ENCODE peak calls at places on chromosomes 11 and 22, in eight cellular contexts. One of them, this sample, is unnamed.

GRCh38 chr22:25131198-25131887 is 68.3 kb upstream of the CRYBB3 start:
- DNase-seq in AG04450: no peak
- DNase-seq in cardiac fibroblast: no peak
- DNase-seq in naive thymus-derived CD4-positive, alpha-beta T cell: no peak
- DNase-seq in transverse colon: peak
- DNase-seq in AG09309: no peak
- DNase-seq in adipocyte: no peak
- DNase-seq in right atrium auricular region: no peak
- DNase-seq in this sample: no peak

GRCh38 chr11:120168960-120169681 is 31.2 kb upstream of the TRIM29 start:
- DNase-seq in AG04450: no peak
- DNase-seq in cardiac fibroblast: peak
- DNase-seq in naive thymus-derived CD4-positive, alpha-beta T cell: peak
- DNase-seq in transverse colon: peak
- DNase-seq in AG09309: no peak
- DNase-seq in adipocyte: peak
- DNase-seq in right atrium auricular region: peak
- DNase-seq in this sample: no peak

GRCh38 chr11:128506384-128506783 is 81.0 kb downstream of the ETS1 start:
- DNase-seq in AG04450: no peak
- DNase-seq in cardiac fibroblast: no peak
- DNase-seq in naive thymus-derived CD4-positive, alpha-beta T cell: no peak
- DNase-seq in transverse colon: no peak
- DNase-seq in AG09309: no peak
- DNase-seq in adipocyte: peak
- DNase-seq in right atrium auricular region: no peak
- DNase-seq in this sample: no peak

GRCh38 chr22:40853961-40854360 is 2.5 kb downstream of the ST13 start:
- DNase-seq in AG04450: no peak
- DNase-seq in cardiac fibroblast: no peak
- DNase-seq in naive thymus-derived CD4-positive, alpha-beta T cell: no peak
- DNase-seq in transverse colon: no peak
- DNase-seq in AG09309: no peak
- DNase-seq in adipocyte: peak
- DNase-seq in right atrium auricular region: no peak
- DNase-seq in this sample: no peak

GRCh38 chr11:12721816-12722604 is 47.8 kb downstream of the TEAD1 start:
- DNase-seq in AG04450: no peak
- DNase-seq in cardiac fibroblast: no peak
- DNase-seq in naive thymus-derived CD4-positive, alpha-beta T cell: no peak
- DNase-seq in transverse colon: no peak
- DNase-seq in AG09309: no peak
- DNase-seq in adipocyte: no peak
- DNase-seq in right atrium auricular region: no peak
- DNase-seq in this sample: no peak

GRCh38 chr22:38762607-38763006 is 6.8 kb upstream of the SUN2 start:
- DNase-seq in AG04450: no peak
- DNase-seq in cardiac fibroblast: no peak
- DNase-seq in naive thymus-derived CD4-positive, alpha-beta T cell: no peak
- DNase-seq in transverse colon: no peak
- DNase-seq in AG09309: no peak
- DNase-seq in adipocyte: no peak
- DNase-seq in right atrium auricular region: no peak
- DNase-seq in this sample: no peak

GRCh38 chr11:126654886-126655806 is 299.7 kb downstream of the ST3GAL4 start:
- DNase-seq in AG04450: no peak
- DNase-seq in cardiac fibroblast: no peak
- DNase-seq in naive thymus-derived CD4-positive, alpha-beta T cell: no peak
- DNase-seq in transverse colon: no peak
- DNase-seq in AG09309: no peak
- DNase-seq in adipocyte: no peak
- DNase-seq in right atrium auricular region: no peak
- DNase-seq in this sample: no peak

GRCh38 chr11:123286761-123287160 is 91.7 kb upstream of the CLMP start:
- DNase-seq in AG04450: no peak
- DNase-seq in cardiac fibroblast: peak
- DNase-seq in naive thymus-derived CD4-positive, alpha-beta T cell: no peak
- DNase-seq in transverse colon: no peak
- DNase-seq in AG09309: peak
- DNase-seq in adipocyte: peak
- DNase-seq in right atrium auricular region: no peak
- DNase-seq in this sample: no peak

GRCh38 chr11:121762820-121763219 is 310.1 kb upstream of the SORL1-AS1 start:
- DNase-seq in AG04450: no peak
- DNase-seq in cardiac fibroblast: peak
- DNase-seq in naive thymus-derived CD4-positive, alpha-beta T cell: no peak
- DNase-seq in transverse colon: no peak
- DNase-seq in AG09309: no peak
- DNase-seq in adipocyte: peak
- DNase-seq in right atrium auricular region: no peak
- DNase-seq in this sample: no peak

GRCh38 chr11:12603362-12604088 is 70.7 kb upstream of the TEAD1 start:
- DNase-seq in AG04450: no peak
- DNase-seq in cardiac fibroblast: no peak
- DNase-seq in naive thymus-derived CD4-positive, alpha-beta T cell: no peak
- DNase-seq in transverse colon: no peak
- DNase-seq in AG09309: no peak
- DNase-seq in adipocyte: no peak
- DNase-seq in right atrium auricular region: no peak
- DNase-seq in this sample: no peak

GRCh38 chr22:43230983-43231723 is 44.2 kb upstream of the TTLL12 start:
- DNase-seq in AG04450: no peak
- DNase-seq in cardiac fibroblast: peak
- DNase-seq in naive thymus-derived CD4-positive, alpha-beta T cell: peak
- DNase-seq in transverse colon: peak
- DNase-seq in AG09309: no peak
- DNase-seq in adipocyte: peak
- DNase-seq in right atrium auricular region: no peak
- DNase-seq in this sample: no peak
- H3K4me3 ChIP-seq in AG04450: no peak
- H3K4me3 ChIP-seq in cardiac fibroblast: no peak
- H3K4me3 ChIP-seq in naive thymus-derived CD4-positive, alpha-beta T cell: no peak
- H3K4me3 ChIP-seq in transverse colon: no peak
- H3K4me3 ChIP-seq in AG09309: no peak
- H3K4me3 ChIP-seq in adipocyte: no peak
- H3K4me3 ChIP-seq in right atrium auricular region: no peak
- H3K4me3 ChIP-seq in this sample: no peak

GRCh38 chr22:26168934-26169311 is 339 bp upstream of the SEZ6L start:
- DNase-seq in AG04450: no peak
- DNase-seq in cardiac fibroblast: no peak
- DNase-seq in naive thymus-derived CD4-positive, alpha-beta T cell: no peak
- DNase-seq in transverse colon: no peak
- DNase-seq in AG09309: no peak
- DNase-seq in adipocyte: no peak
- DNase-seq in right atrium auricular region: no peak
- DNase-seq in this sample: no peak
- H3K4me3 ChIP-seq in AG04450: no peak
- H3K4me3 ChIP-seq in cardiac fibroblast: no peak
- H3K4me3 ChIP-seq in naive thymus-derived CD4-positive, alpha-beta T cell: no peak
- H3K4me3 ChIP-seq in transverse colon: no peak
- H3K4me3 ChIP-seq in AG09309: no peak
- H3K4me3 ChIP-seq in adipocyte: no peak
- H3K4me3 ChIP-seq in right atrium auricular region: peak
- H3K4me3 ChIP-seq in this sample: no peak

GRCh38 chr11:46590740-46591606 is 2.9 kb downstream of the AMBRA1 start:
- DNase-seq in AG04450: no peak
- DNase-seq in cardiac fibroblast: no peak
- DNase-seq in naive thymus-derived CD4-positive, alpha-beta T cell: no peak
- DNase-seq in transverse colon: no peak
- DNase-seq in AG09309: no peak
- DNase-seq in adipocyte: no peak
- DNase-seq in right atrium auricular region: no peak
- DNase-seq in this sample: no peak
- H3K4me3 ChIP-seq in AG04450: no peak
- H3K4me3 ChIP-seq in cardiac fibroblast: no peak
- H3K4me3 ChIP-seq in naive thymus-derived CD4-positive, alpha-beta T cell: no peak
- H3K4me3 ChIP-seq in transverse colon: no peak
- H3K4me3 ChIP-seq in AG09309: no peak
- H3K4me3 ChIP-seq in adipocyte: peak
- H3K4me3 ChIP-seq in right atrium auricular region: no peak
- H3K4me3 ChIP-seq in this sample: peak

DNA sequence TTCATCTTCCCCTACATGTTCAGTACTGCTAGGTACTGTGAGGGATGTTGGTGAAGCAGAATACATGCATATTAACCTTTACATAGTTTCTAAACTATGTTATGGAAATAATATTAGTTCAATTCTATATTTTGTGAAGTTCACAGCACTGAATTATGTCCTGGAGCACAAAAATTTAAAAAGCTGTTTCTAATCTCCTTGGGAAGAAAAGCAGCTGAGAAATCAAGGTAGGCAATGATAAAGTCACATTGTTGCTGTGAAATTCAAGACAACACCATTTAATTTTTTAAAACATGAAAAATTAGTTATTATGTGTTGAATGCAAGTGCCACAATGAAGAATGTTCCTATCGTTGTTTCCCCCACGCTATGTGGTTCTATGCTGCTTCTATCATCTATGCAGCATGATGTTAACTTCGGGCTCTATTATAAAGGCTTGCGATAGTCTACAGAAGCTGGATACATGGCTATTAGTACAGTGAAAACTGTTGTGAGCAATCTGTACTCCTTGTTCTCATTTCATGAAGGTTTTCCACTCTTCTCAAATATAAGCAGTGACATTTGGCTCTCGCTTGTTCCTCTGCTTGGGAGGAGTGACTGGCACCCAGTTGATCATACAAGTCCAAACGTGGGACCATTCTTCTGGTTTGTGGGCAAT is 164.3 kb downstream of the AASDHPPT start:
- DNase-seq in AG04450: no peak
- DNase-seq in cardiac fibroblast: no peak
- DNase-seq in naive thymus-derived CD4-positive, alpha-beta T cell: no peak
- DNase-seq in transverse colon: no peak
- DNase-seq in AG09309: no peak
- DNase-seq in adipocyte: no peak
- DNase-seq in right atrium auricular region: no peak
- DNase-seq in this sample: no peak
- H3K4me3 ChIP-seq in AG04450: no peak
- H3K4me3 ChIP-seq in cardiac fibroblast: no peak
- H3K4me3 ChIP-seq in naive thymus-derived CD4-positive, alpha-beta T cell: no peak
- H3K4me3 ChIP-seq in transverse colon: no peak
- H3K4me3 ChIP-seq in AG09309: no peak
- H3K4me3 ChIP-seq in adipocyte: no peak
- H3K4me3 ChIP-seq in right atrium auricular region: no peak
- H3K4me3 ChIP-seq in this sample: no peak

GRCh38 chr11:32830796-32831195 is 1.1 kb downstream of the PRRG4 start:
- DNase-seq in AG04450: no peak
- DNase-seq in cardiac fibroblast: no peak
- DNase-seq in naive thymus-derived CD4-positive, alpha-beta T cell: no peak
- DNase-seq in transverse colon: no peak
- DNase-seq in AG09309: no peak
- DNase-seq in adipocyte: no peak
- DNase-seq in right atrium auricular region: no peak
- DNase-seq in this sample: no peak

GRCh38 chr11:32829157-32829679 is 509 bp upstream of the PRRG4 start:
- DNase-seq in AG04450: no peak
- DNase-seq in cardiac fibroblast: no peak
- DNase-seq in naive thymus-derived CD4-positive, alpha-beta T cell: no peak
- DNase-seq in transverse colon: no peak
- DNase-seq in AG09309: no peak
- DNase-seq in adipocyte: peak
- DNase-seq in right atrium auricular region: no peak
- DNase-seq in this sample: no peak

GRCh38 chr11:32831241-32831640 is 1.5 kb downstream of the PRRG4 start:
- DNase-seq in AG04450: no peak
- DNase-seq in cardiac fibroblast: no peak
- DNase-seq in naive thymus-derived CD4-positive, alpha-beta T cell: no peak
- DNase-seq in transverse colon: no peak
- DNase-seq in AG09309: no peak
- DNase-seq in adipocyte: no peak
- DNase-seq in right atrium auricular region: no peak
- DNase-seq in this sample: peak

GRCh38 chr11:32829680-32830412 is at the start of gene PRRG4:
- DNase-seq in AG04450: no peak
- DNase-seq in cardiac fibroblast: peak
- DNase-seq in naive thymus-derived CD4-positive, alpha-beta T cell: peak
- DNase-seq in transverse colon: peak
- DNase-seq in AG09309: no peak
- DNase-seq in adipocyte: peak
- DNase-seq in right atrium auricular region: peak
- DNase-seq in this sample: no peak

DNA sequence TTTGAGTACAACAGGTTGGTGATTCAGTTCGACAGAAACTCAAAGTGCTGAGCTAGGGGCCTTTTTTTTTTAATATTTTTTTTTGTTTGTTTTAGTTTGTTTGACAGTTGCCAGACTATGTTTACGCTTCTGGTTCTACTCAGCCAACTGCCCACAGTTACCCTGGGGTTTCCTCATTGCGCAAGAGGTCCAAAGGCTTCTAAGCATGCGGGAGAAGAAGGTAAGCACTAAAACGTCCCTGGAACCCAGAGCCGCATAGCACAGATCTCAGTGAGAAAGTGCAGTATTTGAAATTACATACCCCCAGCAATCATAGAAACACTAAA is 649 bp downstream of the PRRG4 start:
- DNase-seq in AG04450: no peak
- DNase-seq in cardiac fibroblast: peak
- DNase-seq in naive thymus-derived CD4-positive, alpha-beta T cell: no peak
- DNase-seq in transverse colon: peak
- DNase-seq in AG09309: no peak
- DNase-seq in adipocyte: peak
- DNase-seq in right atrium auricular region: no peak
- DNase-seq in this sample: peak
- H3K4me3 ChIP-seq in AG04450: no peak
- H3K4me3 ChIP-seq in cardiac fibroblast: peak
- H3K4me3 ChIP-seq in naive thymus-derived CD4-positive, alpha-beta T cell: no peak
- H3K4me3 ChIP-seq in transverse colon: peak
- H3K4me3 ChIP-seq in AG09309: no peak
- H3K4me3 ChIP-seq in adipocyte: peak
- H3K4me3 ChIP-seq in right atrium auricular region: peak
- H3K4me3 ChIP-seq in this sample: peak